ENCODE peak calls at places on chromosomes 16 and 17, in four cellular contexts. Z is glutamatergic neuron, R is heart right ventricle, G is foreskin fibroblast. V is an unnamed sample.

GRCh38 chr16:84339316-84339715 is 29.0 kb upstream of the ATP2C2 start:
- DNase-seq in Z (peak), R (no peak), G (no peak), V (no peak)

GRCh38 chr17:69761767-69762321 is 313.2 kb upstream of the KCNJ16 start:
- DNase-seq in G (peak), Z (no peak), R (no peak), V (no peak)

GRCh38 chr17:48113201-48113676 is 5.7 kb downstream of the SNX11 start:
- DNase-seq in R (no peak), G (no peak), Z (no peak), V (no peak)

GRCh38 chr17:50635720-50636144 is 1.1 kb downstream of the ABCC3 start:
- DNase-seq in Z (no peak), R (no peak), G (no peak), V (no peak)

GRCh38 chr16:20323591-20324117 is 3.7 kb downstream of the GP2 start:
- DNase-seq in R (no peak), G (no peak), Z (no peak), V (no peak)

GRCh38 chr17:80476877-80477646 is 655 bp upstream of the NPTX1 start:
- DNase-seq in G (no peak), Z (peak), R (no peak), V (peak)

GRCh38 chr16:56708418-56708817 is 21.5 kb upstream of the NUP93 start:
- DNase-seq in G (no peak), Z (no peak), R (no peak), V (no peak)

GRCh38 chr16:77531741-77532140 is 96.9 kb upstream of the ADAMTS18 start:
- DNase-seq in R (no peak), G (peak), Z (no peak), V (no peak)

GRCh38 chr17:44065668-44066203 is 735 bp downstream of the LSM12 start:
- DNase-seq in G (no peak), R (no peak), Z (no peak), V (no peak)

GRCh38 chr16:15041260-15042011 is 14.4 kb downstream of the NTAN1 start:
- DNase-seq in R (peak), G (peak), Z (peak), V (no peak)

GRCh38 chr17:57862990-57863667 is 13.3 kb upstream of the MRPS23 start:
- DNase-seq in R (no peak), Z (no peak), G (no peak), V (no peak)

GRCh38 chr16:3672571-3673041 is 18.1 kb downstream of the DNASE1 start:
- DNase-seq in G (no peak), R (no peak), Z (no peak), V (no peak)

GRCh38 chr17:61669522-61669921 is 78.5 kb upstream of the NACA2 start:
- DNase-seq in R (no peak), G (no peak), Z (no peak), V (no peak)

GRCh38 chr17:80107231-80108021 is 6.0 kb downstream of the GAA start:
- DNase-seq in R (no peak), G (no peak), Z (no peak), V (no peak)

GRCh38 chr17:7572588-7573323 is 6.7 kb upstream of the CD68 start:
- DNase-seq in G (peak), Z (peak), R (peak), V (peak)

GRCh38 chr17:45794840-45795239 is 10.7 kb downstream of the CRHR1 start:
- DNase-seq in Z (no peak), G (no peak), R (no peak), V (no peak)

GRCh38 chr17:67335245-67335835 is 31.0 kb downstream of the PSMD12 start:
- DNase-seq in R (no peak), G (peak), Z (no peak), V (no peak)

GRCh38 chr16:84138824-84139627 is 6.0 kb downstream of the HSDL1 start:
- DNase-seq in Z (peak), R (no peak), G (peak), V (no peak)

GRCh38 chr16:86396318-86396882 is 113.9 kb upstream of the FOXF1 start:
- DNase-seq in Z (no peak), R (no peak), G (peak), V (no peak)

GRCh38 chr16:51500306-51500705 is 349.2 kb upstream of the SALL1 start:
- DNase-seq in R (no peak), G (peak), Z (no peak), V (no peak)

GRCh38 chr17:17075037-17075755 is 32.9 kb downstream of the MPRIP start:
- DNase-seq in R (peak), Z (peak), G (peak), V (peak)

GRCh38 chr16:89708481-89708931 is 7.0 kb upstream of the SPATA2L start:
- DNase-seq in R (no peak), G (no peak), Z (no peak), V (no peak)

GRCh38 chr16:28063047-28063521 is 430 bp downstream of the GSG1L start:
- DNase-seq in R (no peak), Z (peak), G (no peak), V (peak)

GRCh38 chr17:65533056-65533745 is 28.2 kb downstream of the AXIN2 start:
- DNase-seq in G (no peak), R (no peak), Z (no peak), V (no peak)

GRCh38 chr16:90077757-90078593 is 844 bp upstream of the PRDM7 start:
- DNase-seq in Z (peak), G (peak), R (no peak), V (peak)

GRCh38 chr16:11671676-11672075 is 3.4 kb downstream of the SNN start:
- DNase-seq in R (no peak), Z (no peak), G (no peak), V (no peak)

GRCh38 chr16:11349599-11350276 is 4.5 kb downstream of the RMI2 start:
- DNase-seq in G (peak), Z (no peak), R (peak), V (no peak)

GRCh38 chr17:57210224-57210553 is 46.1 kb upstream of the MSI2 start:
- DNase-seq in Z (no peak), R (no peak), G (peak), V (no peak)

GRCh38 chr17:42985225-42985624 is 4.9 kb downstream of the RUNDC1 start:
- DNase-seq in R (no peak), Z (no peak), G (no peak), V (no peak)

GRCh38 chr16:79390481-79391051 is 210.0 kb downstream of the MAF start:
- DNase-seq in R (no peak), Z (no peak), G (no peak), V (no peak)

GRCh38 chr16:78783570-78784079 is 684.2 kb downstream of the WWOX start:
- DNase-seq in G (no peak), R (no peak), Z (no peak), V (no peak)

GRCh38 chr17:39462644-39463375 is 1.5 kb downstream of the CDK12 start:
- DNase-seq in Z (peak), R (no peak), G (peak), V (peak)

GRCh38 chr17:17510456-17511292 is 14.5 kb upstream of the RASD1 start:
- DNase-seq in R (no peak), G (no peak), Z (no peak), V (no peak)

GRCh38 chr16:22898874-22899348 is 84.9 kb downstream of the HS3ST2 start:
- DNase-seq in R (peak), G (peak), Z (peak), V (peak)

GRCh38 chr17:35052780-35053179 is 10.7 kb downstream of the RFFL start:
- DNase-seq in G (peak), Z (no peak), R (no peak), V (no peak)

GRCh38 chr17:59830007-59830630 is 62.6 kb downstream of the TUBD1 start:
- DNase-seq in R (no peak), G (peak), Z (no peak), V (no peak)

GRCh38 chr17:63698381-63698885 is 1.5 kb downstream of the LIMD2 start:
- DNase-seq in Z (no peak), R (no peak), G (no peak), V (no peak)

GRCh38 chr17:57021226-57021940 is 43.5 kb downstream of the SCPEP1 start:
- DNase-seq in G (no peak), Z (no peak), R (no peak), V (no peak)

GRCh38 chr16:10971560-10971961 is 27.2 kb downstream of the CLEC16A start:
- DNase-seq in R (no peak), Z (peak), G (peak), V (peak)

GRCh38 chr16:67651847-67652246 is 6.9 kb downstream of the CARMIL2 start:
- DNase-seq in G (no peak), Z (no peak), R (no peak), V (no peak)

GRCh38 chr16:67654069-67654911 is 5.8 kb downstream of the ACD start:
- DNase-seq in R (peak), G (no peak), Z (no peak), V (no peak)

GRCh38 chr16:67652578-67653130 is 7.4 kb downstream of the ACD start:
- DNase-seq in Z (no peak), G (peak), R (peak), V (peak)

GRCh38 chr16:67655363-67655762 is 4.7 kb downstream of the ACD start:
- DNase-seq in Z (no peak), R (no peak), G (no peak), V (no peak)

DNA sequence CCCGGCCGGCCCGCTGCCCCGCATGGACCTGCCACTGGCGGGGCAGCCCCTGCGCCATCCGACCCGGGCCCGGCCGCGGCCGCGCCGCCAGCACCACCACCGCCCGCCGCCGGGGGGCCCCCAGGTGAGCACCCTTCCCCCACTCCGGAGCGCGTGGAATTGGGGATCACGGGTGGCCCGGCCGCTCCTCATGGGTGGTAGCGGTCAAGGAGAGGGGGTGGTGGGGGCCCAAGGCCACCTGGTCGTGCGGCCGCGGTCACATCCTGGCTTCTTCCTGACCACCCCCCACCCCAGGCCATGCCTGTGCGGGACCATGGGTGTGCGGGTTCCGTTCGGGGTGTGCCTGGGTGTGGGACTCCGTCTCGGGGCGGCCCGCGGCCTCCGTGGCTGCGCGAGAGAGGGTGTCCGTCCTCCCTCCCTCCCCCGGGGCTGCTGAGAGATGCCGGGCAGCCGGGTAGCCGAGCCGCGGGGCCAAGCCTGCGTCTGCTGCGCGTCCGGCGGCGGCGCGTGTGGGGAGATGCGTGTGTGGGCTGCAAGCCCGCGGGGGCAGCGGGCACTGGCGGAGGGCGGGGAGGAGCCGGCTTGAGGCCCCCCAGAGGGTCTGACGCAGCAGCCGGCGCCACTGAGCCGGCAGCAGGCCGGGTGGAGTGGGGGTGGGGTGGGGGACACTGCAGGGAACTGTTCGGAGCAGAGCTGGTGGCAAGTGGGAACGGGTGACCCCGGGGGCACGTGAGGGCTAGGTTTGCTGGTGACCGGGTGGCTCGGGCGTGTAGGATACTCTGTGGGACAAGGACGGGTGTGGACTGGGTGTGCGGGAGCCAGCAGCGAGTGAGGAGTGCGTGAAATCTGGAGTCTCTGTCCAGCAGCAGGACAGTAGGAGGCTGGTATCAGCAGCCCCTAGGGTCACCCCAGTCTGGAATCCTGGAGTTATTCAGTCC is 6.7 kb downstream of the ACD start:
- DNase-seq in G (peak), Z (peak), R (peak), V (peak)
- TF ChIP-seq CTCF in G (no peak), Z (peak), R (peak), V (peak)

DNA sequence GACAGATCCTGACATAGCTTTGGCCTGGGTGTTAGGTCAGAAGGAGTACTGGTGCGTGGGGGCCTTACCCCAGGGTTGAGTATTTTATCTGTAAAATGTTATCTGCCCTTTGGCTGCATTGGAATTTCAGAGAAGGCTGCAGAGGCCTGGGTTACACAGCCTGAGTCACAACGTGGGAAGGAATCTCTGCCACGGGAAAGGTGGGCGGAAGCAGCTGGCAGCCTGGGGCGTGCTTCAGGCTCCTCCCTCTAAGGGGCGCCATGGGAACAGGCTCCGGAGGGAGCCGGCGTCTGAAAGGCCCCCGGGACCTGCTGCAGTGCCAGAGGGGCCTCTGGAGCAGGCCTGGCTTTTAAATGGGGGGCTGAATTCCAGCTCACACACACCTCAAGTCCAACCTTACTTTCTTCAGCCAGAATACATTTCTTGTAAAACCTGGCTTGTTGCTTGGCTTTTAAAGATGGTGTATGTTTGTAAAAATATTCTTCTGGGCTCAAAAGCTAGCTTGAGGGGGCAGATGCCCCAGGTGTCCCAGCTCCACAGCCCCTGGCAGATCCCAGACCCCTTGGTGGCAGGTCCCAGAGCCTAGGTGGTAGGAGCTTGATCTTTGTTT is 142.2 kb downstream of the RAB11FIP4 start:
- DNase-seq in Z (peak), R (no peak), G (peak), V (peak)
- TF ChIP-seq CTCF in Z (no peak), R (peak), G (peak), V (no peak)

GRCh38 chr17:412211-413015 is 59.8 kb upstream of the RPH3AL start:
- DNase-seq in R (no peak), Z (peak), G (peak), V (peak)

GRCh38 chr17:409848-410673 is 57.5 kb upstream of the RPH3AL start:
- DNase-seq in Z (peak), G (peak), R (peak), V (peak)

GRCh38 chr17:411416-412120 is 59.0 kb upstream of the RPH3AL start:
- DNase-seq in R (no peak), G (no peak), Z (no peak), V (no peak)

GRCh38 chr17:409308-409847 is 56.8 kb upstream of the RPH3AL start:
- DNase-seq in Z (no peak), R (no peak), G (no peak), V (no peak)

DNA sequence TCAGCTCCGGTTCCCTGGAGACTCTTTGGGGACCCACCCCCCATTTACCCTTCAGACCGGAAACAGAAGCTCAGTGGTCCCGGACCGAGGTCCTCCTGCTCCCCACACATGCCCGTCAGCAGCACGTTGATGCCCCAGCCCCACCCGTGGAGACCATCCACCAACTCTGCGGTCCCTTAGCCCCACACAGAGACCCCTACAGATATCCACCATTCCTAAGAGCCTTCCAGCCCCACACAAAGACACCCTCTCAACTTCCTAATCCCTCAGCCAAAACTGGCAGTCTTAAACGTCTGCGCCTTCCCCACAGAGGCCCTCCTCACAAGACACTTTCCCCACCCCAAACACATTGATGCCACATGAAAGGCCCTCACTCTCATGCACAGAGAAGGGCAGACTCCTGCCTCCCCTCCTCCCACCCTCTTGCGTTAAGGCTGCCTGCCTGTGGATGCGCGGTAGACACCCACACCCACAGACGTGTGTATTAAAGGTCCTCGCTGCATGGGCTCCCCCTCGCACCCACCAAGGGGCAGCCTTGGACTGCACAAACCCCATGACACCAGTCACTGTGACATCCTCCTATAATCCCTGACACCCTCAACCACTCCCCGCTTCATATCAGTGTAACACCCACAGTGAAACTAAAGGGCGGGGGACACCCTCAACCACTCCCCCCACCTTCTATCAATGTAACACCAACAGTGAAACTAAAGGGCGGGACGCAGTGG is 58.2 kb upstream of the RPH3AL start:
- DNase-seq in Z (peak), R (no peak), G (peak), V (no peak)
- TF ChIP-seq CTCF in Z (no peak), R (no peak), G (no peak), V (no peak)

GRCh38 chr17:3669085-3669347 is 404 bp downstream of the EMC6 start:
- DNase-seq in G (no peak), R (no peak), Z (no peak), V (no peak)

GRCh38 chr17:3669548-3669947 is 936 bp downstream of the EMC6 start:
- DNase-seq in Z (no peak), G (no peak), R (no peak), V (no peak)

GRCh38 chr17:3666516-3666915 is 1.9 kb downstream of the TAX1BP3 start:
- DNase-seq in R (no peak), G (no peak), Z (no peak), V (no peak)

GRCh38 chr17:3667366-3668278 is 756 bp downstream of the TAX1BP3 start:
- DNase-seq in Z (peak), R (peak), G (peak), V (peak)

GRCh38 chr17:3668279-3669084 is at the start of the genes EMC6 and TAX1BP3:
- DNase-seq in Z (peak), R (peak), G (peak), V (peak)
- TF ChIP-seq CTCF in Z (no peak), R (no peak), G (no peak), V (no peak)

DNA sequence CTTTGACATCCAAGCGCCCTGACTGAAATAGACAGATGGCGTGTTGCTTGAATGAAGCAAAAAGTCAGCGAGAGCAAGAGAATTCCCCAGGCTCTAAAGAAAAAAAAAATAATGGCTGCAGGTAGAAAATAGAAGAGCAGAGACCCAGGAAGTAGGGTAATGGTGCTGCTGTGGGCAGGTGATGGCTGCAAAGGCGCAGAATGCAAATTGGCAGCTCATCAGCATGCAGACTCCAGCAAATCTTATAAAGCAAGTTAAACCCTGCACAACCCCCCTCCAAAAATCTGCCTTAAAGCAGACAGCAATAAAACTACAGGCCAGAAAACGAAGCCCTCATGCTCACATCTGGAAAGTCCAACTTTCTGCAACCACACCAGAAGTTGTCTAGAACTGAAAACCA is 384.3 kb downstream of the RBFOX1 start:
- DNase-seq in G (no peak), Z (no peak), R (no peak), V (no peak)
- TF ChIP-seq CTCF in G (no peak), Z (no peak), R (no peak), V (no peak)

GRCh38 chr17:1908699-1909309 is 79.0 kb downstream of the RPA1 start:
- DNase-seq in Z (peak), G (peak), R (no peak), V (peak)
- TF ChIP-seq CTCF in Z (peak), G (peak), R (peak), V (peak)

DNA sequence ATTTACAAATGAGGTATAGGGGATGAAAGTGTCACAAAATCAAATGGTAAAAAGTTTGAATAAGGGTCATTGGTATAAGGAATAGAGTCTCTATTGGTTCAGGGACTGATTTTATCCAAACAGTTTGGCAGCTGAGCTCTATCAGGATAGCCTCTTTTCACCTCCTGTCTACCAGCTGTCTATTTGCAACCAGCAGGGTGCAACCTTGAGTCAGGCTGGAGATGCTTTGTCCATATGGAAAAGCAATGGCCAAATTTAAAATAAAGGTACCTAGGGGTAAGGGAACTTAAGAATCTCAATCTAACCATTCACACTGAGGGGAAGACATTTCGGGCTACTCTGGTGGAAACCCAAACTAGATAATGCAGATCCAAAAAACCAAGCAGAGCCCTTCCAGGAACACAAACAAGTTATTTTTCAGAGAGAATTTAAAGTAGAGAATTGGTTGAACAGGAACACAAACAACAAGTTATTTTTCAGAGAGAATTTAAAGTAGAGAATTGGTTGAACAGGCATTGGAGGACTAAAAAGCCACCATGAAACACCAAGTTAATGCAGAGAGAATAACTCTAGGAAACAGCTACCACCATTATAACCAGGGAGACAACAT is 12.6 kb upstream of the CA10 start:
- DNase-seq in G (peak), R (no peak), Z (peak), V (peak)
- TF ChIP-seq CTCF in G (peak), R (peak), Z (peak), V (peak)

V was measured in nephron progenitor cell.